ENCODE peak calls at places on chromosomes 2 and 18, in nine cellular contexts. K is RWPE1, Q is foreskin fibroblast, B is adrenal gland, T is hepatocyte, M is HFFc6, E is OCI-LY7, X is lower lobe of right lung, J is right lobe of liver. G is an unnamed sample.

GRCh38 chr2:54574107-54574859 is 118.2 kb downstream of the SPTBN1 start:
- DNase-seq in K (no peak), Q (no peak), B (peak), T (peak), M (no peak), E (peak), X (no peak), J (no peak), G (no peak)

GRCh38 chr18:26176134-26176533 is 42.5 kb downstream of the PSMA8 start:
- DNase-seq in K (no peak), Q (no peak), B (no peak), T (no peak), M (no peak), E (no peak), X (no peak), J (no peak), G (no peak)

GRCh38 chr2:158817596-158817995 is 22.5 kb downstream of the DAPL1 start:
- DNase-seq in K (no peak), Q (peak), B (no peak), T (no peak), M (peak), E (no peak), X (no peak), J (no peak), G (no peak)

GRCh38 chr18:76524900-76525698 is 30.1 kb upstream of the ZNF516 start:
- DNase-seq in K (peak), Q (peak), B (no peak), T (peak), M (peak), E (no peak), X (no peak), J (no peak), G (peak)

GRCh38 chr18:11661430-11661829 is 27.6 kb upstream of the GNAL start:
- DNase-seq in K (no peak), Q (peak), B (no peak), T (no peak), M (no peak), E (no peak), X (no peak), J (no peak), G (no peak)

GRCh38 chr2:98898423-98898841 is 37.6 kb downstream of the CRACDL start:
- DNase-seq in K (no peak), Q (no peak), B (peak), T (no peak), M (no peak), E (no peak), X (no peak), J (no peak), G (no peak)

GRCh38 chr2:68751397-68752339 is 17.1 kb downstream of the ARHGAP25 start:
- DNase-seq in K (peak), Q (peak), B (peak), T (peak), M (peak), E (peak), X (peak), J (peak), G (peak)

GRCh38 chr18:55790296-55790695 is 202.3 kb upstream of the TCF4 start:
- DNase-seq in K (peak), Q (peak), B (no peak), T (peak), M (peak), E (no peak), X (no peak), J (no peak), G (no peak)

GRCh38 chr18:48264508-48264907 is 144.7 kb downstream of the ZBTB7C start:
- DNase-seq in K (no peak), Q (no peak), B (no peak), T (no peak), M (no peak), E (no peak), X (no peak), J (no peak), G (no peak)

GRCh38 chr2:43993437-43993836 is 2.4 kb downstream of the LRPPRC start:
- DNase-seq in K (no peak), Q (no peak), B (no peak), T (no peak), M (no peak), E (no peak), X (no peak), J (no peak), G (no peak)

GRCh38 chr2:52336951-52337350 is 1305.0 kb upstream of the NRXN1 start:
- DNase-seq in K (no peak), Q (peak), B (no peak), T (no peak), M (no peak), E (no peak), X (no peak), J (no peak), G (no peak)

GRCh38 chr2:172095146-172095904 is 7.4 kb downstream of the DLX2 start:
- DNase-seq in K (peak), Q (peak), B (peak), T (peak), M (peak), E (peak), X (peak), J (no peak), G (peak)

GRCh38 chr2:46831869-46832265 is 83.7 kb downstream of the MCFD2 start:
- DNase-seq in K (no peak), Q (no peak), B (no peak), T (no peak), M (no peak), E (no peak), X (no peak), J (no peak), G (no peak)

GRCh38 chr2:130370490-130370889 is 14.6 kb downstream of the PTPN18 start:
- DNase-seq in K (no peak), Q (no peak), B (no peak), T (no peak), M (no peak), E (peak), X (no peak), J (peak), G (no peak)

GRCh38 chr18:62499263-62499650 is 23.6 kb upstream of the ZCCHC2 start:
- DNase-seq in K (no peak), Q (no peak), B (no peak), T (no peak), M (no peak), E (no peak), X (no peak), J (no peak), G (no peak)

GRCh38 chr2:103121106-103121505 is 359.3 kb downstream of the TMEM182 start:
- DNase-seq in K (no peak), Q (no peak), B (no peak), T (no peak), M (no peak), E (no peak), X (no peak), J (no peak), G (no peak)

GRCh38 chr18:59501876-59502221 is 142.8 kb upstream of the LMAN1 start:
- DNase-seq in K (no peak), Q (no peak), B (no peak), T (no peak), M (no peak), E (no peak), X (no peak), J (no peak), G (no peak)

GRCh38 chr2:29225814-29226213 is 110.6 kb downstream of the CLIP4 start:
- DNase-seq in K (no peak), Q (no peak), B (no peak), T (no peak), M (no peak), E (no peak), X (no peak), J (no peak), G (no peak)

GRCh38 chr2:213834331-213834730 is 550.1 kb downstream of the SPAG16 start:
- DNase-seq in K (peak), Q (peak), B (no peak), T (no peak), M (peak), E (no peak), X (no peak), J (no peak), G (no peak)

GRCh38 chr2:15965564-15966019 is 25.2 kb downstream of the MYCN start:
- DNase-seq in K (no peak), Q (no peak), B (no peak), T (no peak), M (no peak), E (no peak), X (no peak), J (no peak), G (no peak)

GRCh38 chr2:160876765-160877164 is 283.5 kb upstream of the TANK start:
- DNase-seq in K (no peak), Q (peak), B (no peak), T (no peak), M (no peak), E (no peak), X (no peak), J (no peak), G (no peak)

GRCh38 chr2:144343135-144343534 is 176.8 kb downstream of the ZEB2 start:
- DNase-seq in K (no peak), Q (no peak), B (no peak), T (no peak), M (no peak), E (no peak), X (no peak), J (no peak), G (no peak)

GRCh38 chr2:182330451-182331325 is 96.1 kb downstream of the PDE1A start:
- DNase-seq in K (no peak), Q (peak), B (no peak), T (no peak), M (no peak), E (no peak), X (no peak), J (no peak), G (no peak)

GRCh38 chr2:12619975-12620374 is 96.8 kb upstream of the TRIB2 start:
- DNase-seq in K (peak), Q (peak), B (peak), T (no peak), M (peak), E (no peak), X (no peak), J (no peak), G (no peak)

GRCh38 chr2:223696719-223697118 is 94.6 kb upstream of the SCG2 start:
- DNase-seq in K (peak), Q (peak), B (no peak), T (no peak), M (peak), E (no peak), X (no peak), J (no peak), G (peak)

GRCh38 chr2:121071058-121071504 is 213.9 kb downstream of the TFCP2L1 start:
- DNase-seq in K (peak), Q (peak), B (peak), T (peak), M (peak), E (peak), X (peak), J (peak), G (peak)

GRCh38 chr18:35775887-35776286 is 194.3 kb downstream of the GALNT1 start:
- DNase-seq in K (no peak), Q (peak), B (no peak), T (no peak), M (no peak), E (no peak), X (no peak), J (no peak), G (no peak)

GRCh38 chr18:58276640-58277456 is 232.8 kb downstream of the NEDD4L start:
- DNase-seq in K (peak), Q (no peak), B (no peak), T (no peak), M (no peak), E (no peak), X (no peak), J (peak), G (no peak)

GRCh38 chr2:200056105-200056504 is 100.7 kb downstream of the MAIP1 start:
- DNase-seq in K (no peak), Q (peak), B (no peak), T (no peak), M (no peak), E (no peak), X (no peak), J (no peak), G (no peak)

GRCh38 chr2:236867441-236868260 is 218.0 kb upstream of the COPS8 start:
- DNase-seq in K (no peak), Q (peak), B (peak), T (no peak), M (no peak), E (no peak), X (no peak), J (peak), G (no peak)

GRCh38 chr2:12718662-12719399 is 2.1 kb downstream of the TRIB2 start:
- DNase-seq in K (no peak), Q (peak), B (no peak), T (peak), M (no peak), E (peak), X (no peak), J (no peak), G (no peak)

GRCh38 chr18:9215221-9215933 is 78.8 kb downstream of the ANKRD12 start:
- DNase-seq in K (no peak), Q (peak), B (no peak), T (peak), M (no peak), E (no peak), X (no peak), J (no peak), G (no peak)

GRCh38 chr2:175707322-175707721 is 294.7 kb downstream of the LNPK start:
- DNase-seq in K (no peak), Q (no peak), B (no peak), T (no peak), M (no peak), E (no peak), X (no peak), J (no peak), G (no peak)

GRCh38 chr2:85265304-85265703 is 62.5 kb downstream of the TGOLN2 start:
- DNase-seq in K (no peak), Q (no peak), B (no peak), T (no peak), M (no peak), E (no peak), X (no peak), J (no peak), G (no peak)

GRCh38 chr2:53768233-53768542 is 584 bp downstream of the CHAC2 start:
- DNase-seq in K (no peak), Q (peak), B (no peak), T (peak), M (peak), E (peak), X (no peak), J (no peak), G (no peak)

GRCh38 chr2:181163139-181163538 is 182.7 kb downstream of the UBE2E3 start:
- DNase-seq in K (no peak), Q (no peak), B (no peak), T (no peak), M (no peak), E (no peak), X (no peak), J (no peak), G (no peak)

GRCh38 chr2:151063271-151063670 is 198.4 kb downstream of the RBM43 start:
- DNase-seq in K (peak), Q (peak), B (no peak), T (peak), M (peak), E (no peak), X (no peak), J (no peak), G (no peak)

GRCh38 chr18:58239879-58240278 is 195.9 kb downstream of the NEDD4L start:
- DNase-seq in K (no peak), Q (peak), B (no peak), T (no peak), M (no peak), E (no peak), X (no peak), J (no peak), G (no peak)

GRCh38 chr2:135799738-135800137 is 37.2 kb downstream of the LCT start:
- DNase-seq in K (no peak), Q (no peak), B (no peak), T (no peak), M (no peak), E (no peak), X (no peak), J (no peak), G (no peak)
- TF ChIP-seq CTCF in K (no peak), Q (no peak), B (no peak), T (no peak), M (no peak), E (peak), X (no peak), J (no peak), G (no peak)

DNA sequence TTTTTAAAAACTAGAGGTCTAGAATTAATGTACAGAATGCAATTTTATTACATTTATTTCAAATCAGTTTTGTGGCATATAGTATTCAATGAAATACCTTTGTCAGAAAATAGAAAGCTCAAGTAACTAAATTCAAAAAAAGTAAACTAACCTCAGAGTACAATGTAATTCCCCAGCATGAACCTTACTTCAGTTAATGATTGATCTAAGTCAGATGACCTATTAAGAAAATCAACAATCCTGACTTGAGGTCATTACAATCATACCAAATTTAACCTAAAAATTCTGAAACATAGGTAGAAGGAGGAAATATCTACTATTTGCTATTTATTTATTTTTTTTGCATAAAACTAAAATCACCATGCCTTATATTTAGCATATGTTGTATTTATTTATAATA is 142.9 kb downstream of the CCDC102B start:
- DNase-seq in K (no peak), Q (no peak), B (no peak), T (no peak), M (no peak), E (no peak), X (no peak), J (no peak), G (no peak)
- TF ChIP-seq CTCF in K (no peak), Q (no peak), B (no peak), T (no peak), M (no peak), E (no peak), X (no peak), J (no peak), G (no peak)

DNA sequence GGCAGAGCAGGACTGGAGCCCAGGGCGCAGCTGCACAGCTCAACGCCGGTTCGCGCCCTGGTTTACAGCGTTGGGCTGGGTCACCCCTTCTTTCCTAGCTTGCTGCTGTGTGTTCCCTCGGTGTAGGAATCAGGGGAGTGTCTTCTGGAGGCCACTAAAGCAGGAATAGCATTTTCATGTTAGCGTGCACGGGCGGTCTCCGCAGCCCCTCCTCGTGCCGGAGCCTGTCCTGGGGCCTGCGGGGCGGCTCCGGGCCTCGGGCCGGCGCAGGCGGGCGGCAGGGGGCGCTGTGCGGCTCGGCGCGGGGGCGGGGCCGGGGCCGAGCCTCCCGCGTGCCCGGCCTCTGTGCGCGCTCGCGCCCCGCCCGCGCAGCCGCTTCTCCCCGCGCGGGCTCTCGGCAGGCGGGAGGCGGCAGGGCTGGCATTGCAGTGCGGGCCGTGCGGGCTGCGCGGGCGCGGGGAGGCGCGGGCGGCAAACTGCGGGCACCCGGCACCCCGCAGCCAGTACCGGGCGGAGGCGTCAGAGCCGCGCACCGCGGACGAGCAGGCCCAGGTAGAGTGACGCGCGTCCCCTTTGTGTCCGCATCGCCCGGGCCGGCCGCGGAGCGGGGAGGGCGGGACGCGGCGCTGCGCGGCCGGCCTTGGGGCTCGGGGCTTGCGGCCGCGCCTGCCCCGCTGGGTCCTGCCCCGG is at the start of gene RNF144A:
- DNase-seq in K (peak), Q (peak), B (no peak), T (peak), M (no peak), E (peak), X (peak), J (peak), G (peak)
- TF ChIP-seq CTCF in K (peak), Q (peak), B (peak), T (peak), M (no peak), E (peak), X (peak), J (peak), G (peak)

GRCh38 chr18:49491857-49492693 is 5.0 kb upstream of the C18orf32 start:
- DNase-seq in K (peak), Q (peak), B (peak), T (peak), M (peak), E (peak), X (peak), J (peak), G (peak)
- TF ChIP-seq CTCF in K (no peak), Q (no peak), B (no peak), T (no peak), M (no peak), E (no peak), X (no peak), J (no peak), G (no peak)

GRCh38 chr2:7146151-7146550 is 228.9 kb downstream of the RNF144A start:
- DNase-seq in K (no peak), Q (no peak), B (no peak), T (no peak), M (no peak), E (no peak), X (no peak), J (no peak), G (no peak)

GRCh38 chr2:7145707-7146106 is 228.5 kb downstream of the RNF144A start:
- DNase-seq in K (no peak), Q (no peak), B (no peak), T (no peak), M (no peak), E (no peak), X (no peak), J (no peak), G (no peak)
- TF ChIP-seq CTCF in K (no peak), Q (no peak), B (no peak), T (no peak), M (no peak), E (no peak), X (no peak), J (no peak), G (no peak)

GRCh38 chr2:112724611-112725525 is 4.0 kb downstream of the NT5DC4 start:
- DNase-seq in K (peak), Q (peak), B (peak), T (peak), M (no peak), E (no peak), X (no peak), J (no peak), G (peak)
- TF ChIP-seq CTCF in K (no peak), Q (peak), B (no peak), T (peak), M (peak), E (peak), X (peak), J (peak), G (no peak)

GRCh38 chr2:191231995-191232394 is 13.2 kb upstream of the MYO1B start:
- DNase-seq in K (no peak), Q (peak), B (no peak), T (peak), M (peak), E (no peak), X (no peak), J (no peak), G (no peak)
- TF ChIP-seq CTCF in K (no peak), Q (peak), B (peak), T (peak), M (peak), E (peak), X (peak), J (peak), G (peak)